ENCODE peak calls at places on chromosomes 13 and 19, in four cellular contexts. One of them, this sample, is unnamed.

GRCh38 chr19:40216013-40216776 is 2.0 kb downstream of the TTC9B start:
- DNase-seq in left ventricle myocardium inferior: no peak
- DNase-seq in AG04450: no peak
- DNase-seq in tibial nerve: no peak
- DNase-seq in this sample: no peak

GRCh38 chr19:3976495-3977241 is 5.8 kb upstream of the DAPK3 start:
- DNase-seq in left ventricle myocardium inferior: no peak
- DNase-seq in AG04450: no peak
- DNase-seq in tibial nerve: no peak
- DNase-seq in this sample: no peak

GRCh38 chr13:45055902-45056648 is 64.2 kb upstream of the GTF2F2 start:
- DNase-seq in left ventricle myocardium inferior: no peak
- DNase-seq in AG04450: no peak
- DNase-seq in tibial nerve: no peak
- DNase-seq in this sample: peak

GRCh38 chr19:49422407-49423277 is 599 bp downstream of the PTH2 start:
- DNase-seq in left ventricle myocardium inferior: peak
- DNase-seq in AG04450: no peak
- DNase-seq in tibial nerve: no peak
- DNase-seq in this sample: no peak

GRCh38 chr13:54356209-54356608 is 1327.6 kb downstream of the OLFM4 start:
- DNase-seq in left ventricle myocardium inferior: no peak
- DNase-seq in AG04450: no peak
- DNase-seq in tibial nerve: no peak
- DNase-seq in this sample: no peak

GRCh38 chr13:94346261-94347019 is 133.0 kb downstream of the DCT start:
- DNase-seq in left ventricle myocardium inferior: no peak
- DNase-seq in AG04450: no peak
- DNase-seq in tibial nerve: no peak
- DNase-seq in this sample: no peak

GRCh38 chr19:3359850-3360493 is 6.4 kb upstream of the NFIC start:
- DNase-seq in left ventricle myocardium inferior: no peak
- DNase-seq in AG04450: no peak
- DNase-seq in tibial nerve: no peak
- DNase-seq in this sample: no peak

GRCh38 chr19:12603714-12604113 is 6.9 kb downstream of the ZNF490 start:
- DNase-seq in left ventricle myocardium inferior: no peak
- DNase-seq in AG04450: no peak
- DNase-seq in tibial nerve: no peak
- DNase-seq in this sample: no peak

GRCh38 chr19:29260477-29261317 is 47.7 kb upstream of the UQCRFS1 start:
- DNase-seq in left ventricle myocardium inferior: no peak
- DNase-seq in AG04450: no peak
- DNase-seq in tibial nerve: no peak
- DNase-seq in this sample: no peak

GRCh38 chr13:28401303-28402056 is 93.4 kb downstream of the FLT1 start:
- DNase-seq in left ventricle myocardium inferior: no peak
- DNase-seq in AG04450: no peak
- DNase-seq in tibial nerve: no peak
- DNase-seq in this sample: no peak

GRCh38 chr13:26469602-26470001 is 87.9 kb upstream of the WASF3 start:
- DNase-seq in left ventricle myocardium inferior: no peak
- DNase-seq in AG04450: no peak
- DNase-seq in tibial nerve: no peak
- DNase-seq in this sample: no peak

GRCh38 chr19:51096473-51097165 is 11.6 kb downstream of the CTU1 start:
- DNase-seq in left ventricle myocardium inferior: no peak
- DNase-seq in AG04450: no peak
- DNase-seq in tibial nerve: no peak
- DNase-seq in this sample: no peak

GRCh38 chr13:75876371-75877050 is 240.4 kb downstream of the LMO7 start:
- DNase-seq in left ventricle myocardium inferior: peak
- DNase-seq in AG04450: peak
- DNase-seq in tibial nerve: peak
- DNase-seq in this sample: peak

GRCh38 chr13:41039746-41040145 is 20.6 kb upstream of the ELF1 start:
- DNase-seq in left ventricle myocardium inferior: no peak
- DNase-seq in AG04450: no peak
- DNase-seq in tibial nerve: no peak
- DNase-seq in this sample: no peak

GRCh38 chr13:43021926-43022670 is 1.3 kb upstream of the DNAJC15 start:
- DNase-seq in left ventricle myocardium inferior: no peak
- DNase-seq in AG04450: no peak
- DNase-seq in tibial nerve: no peak
- DNase-seq in this sample: no peak

GRCh38 chr13:113991676-113992179 is 17.9 kb upstream of the C13orf46 start:
- DNase-seq in left ventricle myocardium inferior: no peak
- DNase-seq in AG04450: no peak
- DNase-seq in tibial nerve: no peak
- DNase-seq in this sample: no peak

GRCh38 chr13:77222000-77222690 is 104.7 kb downstream of the MYCBP2 start:
- DNase-seq in left ventricle myocardium inferior: no peak
- DNase-seq in AG04450: no peak
- DNase-seq in tibial nerve: no peak
- DNase-seq in this sample: no peak

GRCh38 chr19:27734496-27735220 is 1478.3 kb downstream of the UQCRFS1 start:
- DNase-seq in left ventricle myocardium inferior: no peak
- DNase-seq in AG04450: no peak
- DNase-seq in tibial nerve: no peak
- DNase-seq in this sample: no peak

GRCh38 chr19:54138777-54139256 is 1.3 kb downstream of the CNOT3 start:
- DNase-seq in left ventricle myocardium inferior: no peak
- DNase-seq in AG04450: no peak
- DNase-seq in tibial nerve: no peak
- DNase-seq in this sample: no peak

GRCh38 chr19:7927605-7928333 is 1.8 kb upstream of the CTXN1 start:
- DNase-seq in left ventricle myocardium inferior: no peak
- DNase-seq in AG04450: no peak
- DNase-seq in tibial nerve: no peak
- DNase-seq in this sample: no peak

GRCh38 chr19:7641288-7642276 is 4.7 kb downstream of the STXBP2 start:
- DNase-seq in left ventricle myocardium inferior: no peak
- DNase-seq in AG04450: no peak
- DNase-seq in tibial nerve: no peak
- DNase-seq in this sample: no peak

GRCh38 chr19:46232468-46232867 is 2.9 kb downstream of the IGFL1 start:
- DNase-seq in left ventricle myocardium inferior: no peak
- DNase-seq in AG04450: no peak
- DNase-seq in tibial nerve: no peak
- DNase-seq in this sample: no peak

GRCh38 chr19:2952953-2953481 is 8.2 kb upstream of the ZNF77 start:
- DNase-seq in left ventricle myocardium inferior: no peak
- DNase-seq in AG04450: no peak
- DNase-seq in tibial nerve: no peak
- DNase-seq in this sample: no peak

GRCh38 chr13:42272115-42272756 is at the start of gene AKAP11:
- DNase-seq in left ventricle myocardium inferior: peak
- DNase-seq in AG04450: no peak
- DNase-seq in tibial nerve: no peak
- DNase-seq in this sample: no peak

GRCh38 chr19:51131780-51132680 is 7.3 kb downstream of the SIGLEC9 start:
- DNase-seq in left ventricle myocardium inferior: peak
- DNase-seq in AG04450: peak
- DNase-seq in tibial nerve: no peak
- DNase-seq in this sample: no peak

GRCh38 chr13:44440046-44440608 is 66.5 kb downstream of the SERP2 start:
- DNase-seq in left ventricle myocardium inferior: no peak
- DNase-seq in AG04450: no peak
- DNase-seq in tibial nerve: no peak
- DNase-seq in this sample: no peak

GRCh38 chr19:3766520-3766919 is 4.0 kb downstream of the MRPL54 start:
- DNase-seq in left ventricle myocardium inferior: no peak
- DNase-seq in AG04450: no peak
- DNase-seq in tibial nerve: no peak
- DNase-seq in this sample: no peak

GRCh38 chr19:5172859-5173577 is 167.6 kb downstream of the PTPRS start:
- DNase-seq in left ventricle myocardium inferior: no peak
- DNase-seq in AG04450: peak
- DNase-seq in tibial nerve: no peak
- DNase-seq in this sample: peak

GRCh38 chr19:11286312-11286974 is 9.5 kb upstream of the TSPAN16 start:
- DNase-seq in left ventricle myocardium inferior: peak
- DNase-seq in AG04450: peak
- DNase-seq in tibial nerve: no peak
- DNase-seq in this sample: peak

GRCh38 chr19:4807188-4807587 is 15.7 kb downstream of the FEM1A start:
- DNase-seq in left ventricle myocardium inferior: no peak
- DNase-seq in AG04450: no peak
- DNase-seq in tibial nerve: no peak
- DNase-seq in this sample: no peak

GRCh38 chr19:1999856-2000515 is 15.5 kb downstream of the BTBD2 start:
- DNase-seq in left ventricle myocardium inferior: no peak
- DNase-seq in AG04450: no peak
- DNase-seq in tibial nerve: no peak
- DNase-seq in this sample: no peak

GRCh38 chr13:28451482-28452217 is 43.3 kb downstream of the FLT1 start:
- DNase-seq in left ventricle myocardium inferior: no peak
- DNase-seq in AG04450: no peak
- DNase-seq in tibial nerve: no peak
- DNase-seq in this sample: no peak

GRCh38 chr19:41531438-41532311 is 44.3 kb upstream of the CEACAM21 start:
- DNase-seq in left ventricle myocardium inferior: peak
- DNase-seq in AG04450: no peak
- DNase-seq in tibial nerve: peak
- DNase-seq in this sample: peak

GRCh38 chr13:101917475-101917810 is 465.0 kb downstream of the ITGBL1 start:
- DNase-seq in left ventricle myocardium inferior: no peak
- DNase-seq in AG04450: no peak
- DNase-seq in tibial nerve: no peak
- DNase-seq in this sample: no peak

GRCh38 chr19:10690351-10690781 is 10.9 kb upstream of the QTRT1 start:
- DNase-seq in left ventricle myocardium inferior: no peak
- DNase-seq in AG04450: no peak
- DNase-seq in tibial nerve: no peak
- DNase-seq in this sample: no peak

GRCh38 chr13:40518481-40518882 is 148.0 kb downstream of the FOXO1 start:
- DNase-seq in left ventricle myocardium inferior: no peak
- DNase-seq in AG04450: no peak
- DNase-seq in tibial nerve: no peak
- DNase-seq in this sample: no peak

DNA sequence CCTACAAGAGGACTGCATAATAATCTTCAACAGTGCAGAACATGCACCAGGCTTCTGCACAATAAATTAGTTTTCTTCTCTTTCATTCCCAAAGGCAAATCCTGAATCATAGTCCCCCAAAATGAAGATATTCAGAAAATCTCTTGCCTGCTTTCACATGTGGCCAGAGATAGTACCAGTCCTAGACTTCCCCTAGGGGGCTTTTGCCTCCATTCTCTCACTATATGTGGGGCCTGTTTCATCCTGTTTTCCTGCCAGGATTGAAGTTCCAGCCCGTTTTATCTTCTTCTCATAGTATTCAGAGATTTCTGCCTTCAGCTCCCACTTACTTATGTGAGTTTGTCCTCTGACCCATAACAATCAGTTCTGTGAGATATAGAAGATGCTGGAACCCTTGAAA is 421.8 kb upstream of the PCDH9 start:
- DNase-seq in left ventricle myocardium inferior: no peak
- DNase-seq in AG04450: no peak
- DNase-seq in tibial nerve: no peak
- DNase-seq in this sample: no peak
- TF ChIP-seq CTCF in left ventricle myocardium inferior: no peak
- TF ChIP-seq CTCF in AG04450: peak
- TF ChIP-seq CTCF in tibial nerve: no peak
- TF ChIP-seq CTCF in this sample: no peak

GRCh38 chr13:112575680-112576079 is 12.3 kb downstream of the TUBGCP3 start:
- DNase-seq in left ventricle myocardium inferior: no peak
- DNase-seq in AG04450: no peak
- DNase-seq in tibial nerve: no peak
- DNase-seq in this sample: peak
- TF ChIP-seq CTCF in left ventricle myocardium inferior: no peak
- TF ChIP-seq CTCF in AG04450: no peak
- TF ChIP-seq CTCF in tibial nerve: no peak
- TF ChIP-seq CTCF in this sample: peak

GRCh38 chr13:36764957-36765356 is 54.1 kb upstream of the RFXAP start:
- DNase-seq in left ventricle myocardium inferior: no peak
- DNase-seq in AG04450: no peak
- DNase-seq in tibial nerve: no peak
- DNase-seq in this sample: no peak
- TF ChIP-seq CTCF in left ventricle myocardium inferior: no peak
- TF ChIP-seq CTCF in AG04450: no peak
- TF ChIP-seq CTCF in tibial nerve: no peak
- TF ChIP-seq CTCF in this sample: no peak

DNA sequence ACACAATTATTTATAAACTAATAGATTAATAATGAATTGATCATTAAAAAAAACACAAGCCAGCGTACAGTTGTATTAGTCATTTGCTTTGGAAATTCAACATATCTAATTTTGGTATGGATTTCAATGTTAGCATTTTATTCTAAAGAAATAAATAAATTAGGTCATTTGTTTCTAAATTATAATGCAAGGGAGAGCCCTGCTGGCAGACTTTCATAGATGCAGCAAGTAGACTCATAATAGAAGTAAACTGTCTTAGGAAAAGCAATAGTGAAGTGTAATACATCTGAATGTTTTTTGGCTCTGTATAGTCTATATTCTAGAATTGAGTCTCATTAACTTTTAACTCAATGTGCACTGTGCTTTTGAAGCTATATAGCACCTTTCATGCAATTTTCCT is 982.4 kb upstream of the MIR17HG start:
- DNase-seq in left ventricle myocardium inferior: no peak
- DNase-seq in AG04450: no peak
- DNase-seq in tibial nerve: no peak
- DNase-seq in this sample: no peak
- TF ChIP-seq CTCF in left ventricle myocardium inferior: peak
- TF ChIP-seq CTCF in AG04450: peak
- TF ChIP-seq CTCF in tibial nerve: no peak
- TF ChIP-seq CTCF in this sample: no peak

This sample was measured in AG09319.